ENCODE peak calls at places on chromosome 5, in seven cellular contexts. H is astrocyte of the spinal cord, Y is adrenal gland, P is hepatocyte, W is BE2C, M is ovary, E is uterus. B is an unnamed sample.

GRCh38 chr5:114249838-114250237 is 112.0 kb upstream of the KCNN2 start:
- DNase-seq in H (peak; percentile 61), Y (no peak), P (no peak), W (no peak), M (no peak), E (no peak), B (no peak)

GRCh38 chr5:45507174-45507573 is 189.0 kb downstream of the HCN1 start:
- DNase-seq in H (peak; percentile 7), Y (no peak), P (peak; percentile 10), W (peak; percentile 75), M (no peak), E (no peak), B (no peak)

GRCh38 chr5:80408976-80409926 is 1.4 kb downstream of the ZFYVE16 start:
- DNase-seq in H (peak; percentile 34), Y (no peak), P (no peak), W (no peak), M (no peak), E (no peak), B (no peak)

GRCh38 chr5:124906339-124907097 is 160.1 kb upstream of the ZNF608 start:
- DNase-seq in H (peak; percentile 84), Y (peak; percentile 69), P (peak; percentile 58), W (peak; percentile 71), M (peak; percentile 72), E (peak; percentile 80), B (no peak)

GRCh38 chr5:8184455-8185063 is 315.6 kb downstream of the MTRR start:
- DNase-seq in H (no peak), Y (peak; percentile 34), P (peak; percentile 50), W (peak; percentile 66), M (peak; percentile 45), E (no peak), B (peak; percentile 58)

GRCh38 chr5:58135571-58136335 is 324.1 kb downstream of the PLK2 start:
- DNase-seq in H (peak; percentile 43), Y (no peak), P (no peak), W (no peak), M (no peak), E (no peak), B (no peak)

GRCh38 chr5:23730023-23730422 is 222.6 kb downstream of the PRDM9 start:
- DNase-seq in H (no peak), Y (no peak), P (no peak), W (no peak), M (no peak), E (no peak), B (no peak)

GRCh38 chr5:10590226-10591047 is 26.6 kb downstream of the ANKRD33B start:
- DNase-seq in H (peak; percentile 50), Y (no peak), P (no peak), W (peak; percentile 60), M (no peak), E (no peak), B (no peak)

GRCh38 chr5:134874831-134875655 is 872 bp downstream of the TXNDC15 start:
- DNase-seq in H (peak; percentile 92), Y (peak; percentile 57), P (peak; percentile 68), W (peak; percentile 83), M (peak; percentile 61), E (peak; percentile 74), B (peak; percentile 73)

GRCh38 chr5:10374032-10374431 is 20.5 kb downstream of the MARCHF6 start:
- DNase-seq in H (no peak), Y (no peak), P (no peak), W (no peak), M (no peak), E (no peak), B (no peak)

GRCh38 chr5:67238191-67238590 is 41.6 kb upstream of the CD180 start:
- DNase-seq in H (no peak), Y (no peak), P (peak; percentile 39), W (no peak), M (no peak), E (no peak), B (no peak)

DNA sequence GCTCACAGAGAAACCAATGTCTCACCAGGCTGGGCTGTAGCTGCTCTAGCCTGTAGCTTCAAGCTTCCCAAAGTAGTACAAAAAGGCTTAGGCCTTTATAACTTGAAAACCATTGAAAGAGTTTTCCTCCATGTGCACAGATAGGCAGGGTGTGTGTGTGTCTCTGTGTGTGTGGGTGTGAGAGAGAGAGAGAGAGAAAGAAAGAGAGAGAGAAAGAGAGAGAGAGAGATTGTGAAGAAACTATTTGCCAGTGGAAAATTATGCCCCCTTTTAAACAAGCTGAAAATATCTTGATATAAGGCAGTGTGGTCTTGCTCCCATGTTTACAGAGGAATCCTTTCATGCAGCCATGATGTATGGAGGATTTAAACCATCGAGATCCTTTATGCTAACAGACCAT is 17.9 kb upstream of the GDNF start:
- DNase-seq in H (no peak), Y (no peak), P (no peak), W (no peak), M (no peak), E (no peak), B (no peak)
- H3K4me3 ChIP-seq in H (no peak overlapping the region), Y (no peak overlapping the region), P (no peak overlapping the region), W (no peak overlapping the region), M (no peak overlapping the region), E (no peak overlapping the region), B (no peak overlapping the region)

GRCh38 chr5:96658272-96658671 is 3.9 kb upstream of the CAST start:
- DNase-seq in H (no peak), Y (no peak), P (no peak), W (no peak), M (no peak), E (no peak), B (no peak)
- TF ChIP-seq CTCF in H (no peak), Y (no peak), P (no peak), W (no peak), M (no peak), E (no peak), B (no peak)

DNA sequence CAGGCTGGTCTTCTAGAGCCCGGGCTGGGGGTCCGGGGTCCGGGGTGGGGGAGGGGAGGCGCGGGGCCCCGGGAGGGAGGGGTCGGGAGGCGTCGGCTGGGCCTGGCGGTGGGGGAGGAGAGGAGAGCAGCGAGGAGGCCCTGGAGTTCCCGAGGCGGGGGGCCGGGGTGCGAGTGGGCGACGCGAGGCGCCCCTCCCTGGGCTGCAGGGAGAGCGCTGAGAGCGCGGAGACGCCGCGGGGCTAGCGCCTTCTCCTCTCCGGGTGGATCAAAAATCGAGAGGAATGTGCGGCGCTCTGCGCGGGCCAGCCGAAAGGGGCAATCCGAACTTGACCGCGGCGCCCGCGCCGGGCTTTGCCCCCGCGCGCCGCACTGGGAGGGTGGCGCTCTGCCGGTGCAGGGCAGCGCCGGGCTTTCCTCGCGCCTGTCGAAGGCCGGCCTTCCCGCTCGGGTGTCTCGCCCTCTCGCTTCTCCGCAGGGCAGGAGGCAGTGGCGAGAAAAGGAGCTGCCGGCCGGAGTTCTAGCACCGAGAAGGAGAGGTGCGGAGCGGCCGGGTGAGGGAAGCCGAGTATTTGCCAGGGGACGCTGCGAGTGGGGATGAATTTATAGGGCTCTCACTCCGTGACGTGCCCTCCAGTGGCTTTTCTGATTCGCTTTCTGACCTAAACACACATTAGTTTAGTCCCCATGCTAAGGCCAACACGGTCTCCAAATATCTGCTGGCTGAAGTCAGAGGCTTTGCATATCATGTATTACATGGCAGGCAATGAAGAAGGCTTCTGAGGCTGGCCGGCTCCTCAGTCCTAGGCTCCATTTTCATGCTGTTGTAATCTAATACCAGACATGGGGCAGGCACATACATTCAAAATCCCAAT is at the start of gene GDNF:
- DNase-seq in H (peak; percentile 62), Y (no peak), P (peak; percentile 61), W (peak; percentile 75), M (peak; percentile 66), E (peak; percentile 36), B (peak; percentile 28)
- H3K4me3 ChIP-seq in H (peak within 1 kb of the TSS; percentile 58), Y (no peak within 1 kb of the TSS), P (peak within 1 kb of the TSS; percentile 77), W (peak within 1 kb of the TSS; percentile 89), M (peak within 1 kb of the TSS; percentile 39), E (peak within 1 kb of the TSS; percentile 29), B (peak within 1 kb of the TSS; percentile 18)

GRCh38 chr5:61349935-61350334 is 17.9 kb downstream of the ZSWIM6 start:
- DNase-seq in H (no peak), Y (no peak), P (no peak), W (no peak), M (no peak), E (no peak), B (no peak)

GRCh38 chr5:61346511-61346910 is 14.5 kb downstream of the ZSWIM6 start:
- DNase-seq in H (no peak), Y (no peak), P (no peak), W (no peak), M (no peak), E (no peak), B (no peak)

GRCh38 chr5:61348437-61348836 is 16.4 kb downstream of the ZSWIM6 start:
- DNase-seq in H (no peak), Y (no peak), P (no peak), W (no peak), M (no peak), E (no peak), B (no peak)

GRCh38 chr5:61344187-61344944 is 12.3 kb downstream of the ZSWIM6 start:
- DNase-seq in H (no peak), Y (peak; percentile 43), P (no peak), W (peak; percentile 50), M (peak; percentile 73), E (no peak), B (no peak)

GRCh38 chr5:61347088-61347487 is 15.0 kb downstream of the ZSWIM6 start:
- DNase-seq in H (no peak), Y (no peak), P (no peak), W (no peak), M (no peak), E (no peak), B (no peak)
- TF ChIP-seq CTCF in H (peak; percentile 4), Y (no peak), P (no peak), W (peak; percentile 12), M (no peak), E (no peak), B (no peak)

GRCh38 chr5:148856009-148856367 is 29.6 kb downstream of the ADRB2 start:
- DNase-seq in H (no peak), Y (no peak), P (no peak), W (no peak), M (no peak), E (no peak), B (no peak)
- H3K4me3 ChIP-seq in H (no peak overlapping the region), Y (no peak overlapping the region), P (no peak overlapping the region), W (no peak overlapping the region), M (no peak overlapping the region), E (no peak overlapping the region), B (no peak overlapping the region)

DNA sequence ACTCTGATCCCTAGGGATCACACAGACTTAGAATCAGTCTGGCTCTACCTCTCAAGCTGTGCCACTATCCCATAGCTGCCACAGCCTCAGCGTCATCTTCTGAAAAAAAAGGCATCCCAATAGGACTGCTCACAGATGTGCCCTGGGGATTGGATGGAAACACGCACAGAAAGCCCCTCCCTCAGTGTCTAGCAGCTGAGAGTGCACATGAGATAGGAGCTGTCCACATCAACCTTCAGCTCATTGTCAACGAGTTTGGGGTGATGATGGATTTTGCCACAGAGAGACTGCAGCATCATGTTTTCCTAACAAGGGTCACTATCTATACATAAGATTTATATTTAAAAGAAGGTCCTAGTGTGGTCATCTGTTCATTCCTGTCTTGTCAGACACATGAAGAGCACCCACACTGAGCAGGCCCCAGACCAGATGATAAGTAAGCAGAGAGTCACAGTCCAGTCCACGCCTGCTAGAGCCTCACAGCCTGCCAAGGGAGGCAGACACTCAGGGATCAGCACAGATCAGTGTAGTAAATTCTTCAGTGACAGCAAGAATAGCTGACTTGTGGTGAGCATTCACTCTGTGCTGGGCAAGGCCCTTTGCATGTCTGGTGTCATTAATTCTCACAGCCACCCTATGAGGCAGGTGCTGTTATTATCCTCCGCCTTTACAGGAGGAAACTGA is 25.8 kb downstream of the AFAP1L1 start:
- DNase-seq in H (no peak), Y (no peak), P (peak; percentile 25), W (no peak), M (no peak), E (no peak), B (no peak)
- TF ChIP-seq CTCF in H (no peak), Y (no peak), P (no peak), W (no peak), M (no peak), E (no peak), B (no peak)

B was measured in GM12865.